ENCODE peak calls at places on chromosomes 4 and X, in eight cellular contexts. D, I, C, X, M, J, A and P are unnamed samples.
A peak's percentile ranks its signal among the peaks of the same experiment; 100 is the strongest.

GRCh38 chr4:184396570-184397515 is 77.5 kb downstream of the IRF2 start:
- DNase-seq in X (no peak), J (no peak), M (no peak), D (no peak), A (no peak), C (no peak), I (no peak), P (peak; percentile 52)

GRCh38 chr4:152234571-152234970 is 301.3 kb downstream of the FBXW7 start:
- DNase-seq in C (no peak), I (no peak), J (no peak), D (no peak), A (no peak), X (no peak), M (no peak), P (no peak)

GRCh38 chr4:67428819-67429218 is 116.5 kb downstream of the CENPC start:
- DNase-seq in A (no peak), X (no peak), J (no peak), D (no peak), M (no peak), I (no peak), C (no peak), P (no peak)

GRCh38 chrX:15939737-15940136 is 85.1 kb upstream of the AP1S2 start:
- DNase-seq in A (no peak), J (no peak), M (no peak), D (no peak), C (no peak), I (no peak), X (no peak), P (no peak)

GRCh38 chrX:42714981-42715688 is 62.8 kb downstream of the PPP1R2C start:
- DNase-seq in C (peak; percentile 22), X (peak; percentile 10), J (peak; percentile 61), A (peak; percentile 18), D (peak; percentile 84), I (peak; percentile 1), M (peak; percentile 55), P (no peak)

GRCh38 chrX:10519761-10520160 is 100.6 kb downstream of the MID1 start:
- DNase-seq in J (no peak), X (peak; percentile 63), C (no peak), I (no peak), D (no peak), M (no peak), A (no peak), P (no peak)

GRCh38 chrX:103531002-103531401 is 11.7 kb upstream of the RAB40A start:
- DNase-seq in I (no peak), D (no peak), C (no peak), M (no peak), J (no peak), X (peak; percentile 90), A (no peak), P (no peak)

GRCh38 chrX:139924069-139924695 is 8.7 kb downstream of the ATP11C start:
- DNase-seq in X (peak; percentile 26), J (no peak), C (no peak), D (peak; percentile 26), I (no peak), M (no peak), A (no peak), P (no peak)

GRCh38 chr4:6951880-6952381 is 42.3 kb downstream of the TBC1D14 start:
- DNase-seq in I (no peak), D (no peak), A (no peak), C (no peak), J (no peak), X (no peak), M (no peak), P (no peak)

GRCh38 chr4:10223782-10224181 is 107.2 kb upstream of the WDR1 start:
- DNase-seq in A (no peak), X (no peak), M (no peak), I (no peak), D (no peak), C (no peak), J (no peak), P (no peak)

GRCh38 chr4:168480991-168481588 is 798 bp upstream of the DDX60L start:
- DNase-seq in M (peak; percentile 88), A (no peak), J (no peak), D (no peak), I (no peak), C (peak; percentile 90), X (peak; percentile 85), P (peak; percentile 81)

GRCh38 chr4:53637348-53637747 is 46.1 kb upstream of the LNX1 start:
- DNase-seq in I (no peak), C (no peak), J (no peak), X (no peak), M (no peak), A (no peak), D (no peak), P (no peak)

GRCh38 chrX:7252013-7252610 is 104.2 kb upstream of the PUDP start:
- DNase-seq in I (no peak), C (no peak), J (peak; percentile 40), A (no peak), X (no peak), D (no peak), M (no peak), P (no peak)

GRCh38 chr4:120965938-120966337 is 43.4 kb upstream of the PRDM5 start:
- DNase-seq in D (no peak), X (no peak), A (no peak), I (no peak), C (no peak), J (no peak), M (no peak), P (no peak)

GRCh38 chr4:182240161-182241130 is 2.8 kb upstream of the TENM3 start:
- DNase-seq in C (peak; percentile 91), I (no peak), A (no peak), D (no peak), M (peak; percentile 28), X (peak; percentile 95), J (peak; percentile 50), P (peak; percentile 91)

GRCh38 chrX:146144090-146144489 is 326.5 kb downstream of the SLITRK2 start:
- DNase-seq in M (no peak), I (no peak), X (no peak), C (no peak), A (no peak), J (no peak), D (no peak), P (no peak)

GRCh38 chr4:153222790-153223417 is 18.7 kb downstream of the TRIM2 start:
- DNase-seq in I (peak; percentile 3), D (peak; percentile 25), X (peak; percentile 63), C (no peak), A (peak; percentile 54), J (peak; percentile 71), M (peak; percentile 59), P (peak; percentile 58)

GRCh38 chr4:125985856-125986255 is 671.1 kb downstream of the FAT4 start:
- DNase-seq in D (no peak), I (no peak), M (no peak), A (no peak), X (no peak), J (no peak), C (no peak), P (peak; percentile 95)

GRCh38 chr4:18075823-18076433 is 54.4 kb upstream of the LCORL start:
- DNase-seq in A (peak; percentile 16), D (peak; percentile 31), I (peak; percentile 7), C (no peak), X (peak; percentile 2), M (peak; percentile 66), J (no peak), P (no peak)

GRCh38 chrX:1587161-1587560 is 4.2 kb upstream of the AKAP17A start:
- DNase-seq in C (no peak), M (no peak), A (no peak), X (peak; percentile 21), I (no peak), D (no peak), J (no peak), P (no peak)

GRCh38 chr4:10589308-10589707 is 95.3 kb downstream of the CLNK start:
- DNase-seq in X (no peak), A (no peak), D (no peak), I (no peak), J (no peak), M (no peak), C (no peak), P (no peak)

GRCh38 chr4:2338754-2339457 is 77.0 kb upstream of the MXD4 start:
- DNase-seq in C (no peak), A (no peak), X (no peak), D (no peak), M (no peak), J (peak; percentile 33), I (no peak), P (no peak)

GRCh38 chr4:3254302-3255131 is 5.6 kb downstream of the MSANTD1 start:
- DNase-seq in D (no peak), X (no peak), C (no peak), I (no peak), A (peak; percentile 10), J (peak; percentile 34), M (no peak), P (no peak)